ENCODE peak calls at places on chromosomes 11 and 22, in seven cellular contexts. One of them, this sample, is unnamed.

GRCh38 chr22:28736296-28737155 is 5.1 kb downstream of the CHEK2 start:
- DNase-seq in fibroblast of lung: no peak
- DNase-seq in adrenal gland: no peak
- DNase-seq in amniotic stem cell: no peak
- DNase-seq in stimulated activated CD8-positive, alpha-beta memory T cell treated with anti-CD3 and anti-CD28 coated beads, Interleukin-7, amount 100 ng/mL, for 24 hours: no peak
- DNase-seq in 8988T: no peak
- DNase-seq in NCI-H1092 treated with DMSO at 0.1 percent for 48 hours: no peak
- DNase-seq in this sample: peak

GRCh38 chr22:40908895-40909294 is 42.3 kb upstream of the RBX1 start:
- DNase-seq in fibroblast of lung: no peak
- DNase-seq in adrenal gland: no peak
- DNase-seq in NCI-H1092 treated with DMSO at 0.1 percent for 48 hours: no peak
- DNase-seq in 8988T: no peak
- DNase-seq in amniotic stem cell: no peak
- DNase-seq in stimulated activated CD8-positive, alpha-beta memory T cell treated with anti-CD3 and anti-CD28 coated beads, Interleukin-7, amount 100 ng/mL, for 24 hours: no peak
- DNase-seq in this sample: no peak

GRCh38 chr11:27485930-27486773 is 13.6 kb upstream of the LGR4 start:
- DNase-seq in amniotic stem cell: no peak
- DNase-seq in adrenal gland: no peak
- DNase-seq in stimulated activated CD8-positive, alpha-beta memory T cell treated with anti-CD3 and anti-CD28 coated beads, Interleukin-7, amount 100 ng/mL, for 24 hours: no peak
- DNase-seq in NCI-H1092 treated with DMSO at 0.1 percent for 48 hours: peak
- DNase-seq in fibroblast of lung: peak
- DNase-seq in 8988T: no peak
- DNase-seq in this sample: no peak

GRCh38 chr11:2368178-2368850 is 8.8 kb upstream of the CD81 start:
- DNase-seq in stimulated activated CD8-positive, alpha-beta memory T cell treated with anti-CD3 and anti-CD28 coated beads, Interleukin-7, amount 100 ng/mL, for 24 hours: no peak
- DNase-seq in adrenal gland: no peak
- DNase-seq in NCI-H1092 treated with DMSO at 0.1 percent for 48 hours: no peak
- DNase-seq in fibroblast of lung: no peak
- DNase-seq in 8988T: no peak
- DNase-seq in amniotic stem cell: no peak
- DNase-seq in this sample: no peak

GRCh38 chr22:31748490-31748889 is 1.4 kb downstream of the PRR14L start:
- DNase-seq in fibroblast of lung: no peak
- DNase-seq in stimulated activated CD8-positive, alpha-beta memory T cell treated with anti-CD3 and anti-CD28 coated beads, Interleukin-7, amount 100 ng/mL, for 24 hours: no peak
- DNase-seq in NCI-H1092 treated with DMSO at 0.1 percent for 48 hours: no peak
- DNase-seq in adrenal gland: no peak
- DNase-seq in amniotic stem cell: no peak
- DNase-seq in 8988T: no peak
- DNase-seq in this sample: no peak

GRCh38 chr22:22738959-22739585 is 94.7 kb downstream of the GGTLC2 start:
- DNase-seq in NCI-H1092 treated with DMSO at 0.1 percent for 48 hours: no peak
- DNase-seq in 8988T: no peak
- DNase-seq in fibroblast of lung: no peak
- DNase-seq in adrenal gland: no peak
- DNase-seq in amniotic stem cell: no peak
- DNase-seq in stimulated activated CD8-positive, alpha-beta memory T cell treated with anti-CD3 and anti-CD28 coated beads, Interleukin-7, amount 100 ng/mL, for 24 hours: no peak
- DNase-seq in this sample: no peak

GRCh38 chr11:62669420-62670161 is 1.9 kb upstream of the UQCC3 start:
- DNase-seq in NCI-H1092 treated with DMSO at 0.1 percent for 48 hours: no peak
- DNase-seq in adrenal gland: peak
- DNase-seq in stimulated activated CD8-positive, alpha-beta memory T cell treated with anti-CD3 and anti-CD28 coated beads, Interleukin-7, amount 100 ng/mL, for 24 hours: no peak
- DNase-seq in amniotic stem cell: no peak
- DNase-seq in 8988T: no peak
- DNase-seq in fibroblast of lung: no peak
- DNase-seq in this sample: no peak

GRCh38 chr22:24803064-24803542 is 2.9 kb upstream of the SGSM1 start:
- DNase-seq in fibroblast of lung: peak
- DNase-seq in amniotic stem cell: no peak
- DNase-seq in stimulated activated CD8-positive, alpha-beta memory T cell treated with anti-CD3 and anti-CD28 coated beads, Interleukin-7, amount 100 ng/mL, for 24 hours: peak
- DNase-seq in 8988T: peak
- DNase-seq in adrenal gland: peak
- DNase-seq in NCI-H1092 treated with DMSO at 0.1 percent for 48 hours: peak
- DNase-seq in this sample: peak

GRCh38 chr22:33722817-33723216 is 197.5 kb downstream of the LARGE1 start:
- DNase-seq in 8988T: no peak
- DNase-seq in fibroblast of lung: no peak
- DNase-seq in amniotic stem cell: no peak
- DNase-seq in adrenal gland: no peak
- DNase-seq in NCI-H1092 treated with DMSO at 0.1 percent for 48 hours: no peak
- DNase-seq in stimulated activated CD8-positive, alpha-beta memory T cell treated with anti-CD3 and anti-CD28 coated beads, Interleukin-7, amount 100 ng/mL, for 24 hours: no peak
- DNase-seq in this sample: no peak

GRCh38 chr11:63478896-63479295 is 12.1 kb downstream of the PLAAT5 start:
- DNase-seq in 8988T: peak
- DNase-seq in NCI-H1092 treated with DMSO at 0.1 percent for 48 hours: peak
- DNase-seq in fibroblast of lung: peak
- DNase-seq in adrenal gland: peak
- DNase-seq in amniotic stem cell: peak
- DNase-seq in stimulated activated CD8-positive, alpha-beta memory T cell treated with anti-CD3 and anti-CD28 coated beads, Interleukin-7, amount 100 ng/mL, for 24 hours: peak
- DNase-seq in this sample: peak

GRCh38 chr11:74248469-74248868 is 63.0 kb downstream of the P4HA3 start:
- DNase-seq in fibroblast of lung: no peak
- DNase-seq in adrenal gland: no peak
- DNase-seq in amniotic stem cell: no peak
- DNase-seq in 8988T: no peak
- DNase-seq in stimulated activated CD8-positive, alpha-beta memory T cell treated with anti-CD3 and anti-CD28 coated beads, Interleukin-7, amount 100 ng/mL, for 24 hours: no peak
- DNase-seq in NCI-H1092 treated with DMSO at 0.1 percent for 48 hours: no peak
- DNase-seq in this sample: no peak

GRCh38 chr11:31813961-31814868 is 3.1 kb upstream of the PAX6 start:
- DNase-seq in fibroblast of lung: no peak
- DNase-seq in stimulated activated CD8-positive, alpha-beta memory T cell treated with anti-CD3 and anti-CD28 coated beads, Interleukin-7, amount 100 ng/mL, for 24 hours: no peak
- DNase-seq in NCI-H1092 treated with DMSO at 0.1 percent for 48 hours: no peak
- DNase-seq in amniotic stem cell: no peak
- DNase-seq in 8988T: peak
- DNase-seq in adrenal gland: no peak
- DNase-seq in this sample: no peak

GRCh38 chr11:114172871-114173444 is 113.4 kb downstream of the ZBTB16 start:
- DNase-seq in 8988T: no peak
- DNase-seq in stimulated activated CD8-positive, alpha-beta memory T cell treated with anti-CD3 and anti-CD28 coated beads, Interleukin-7, amount 100 ng/mL, for 24 hours: no peak
- DNase-seq in amniotic stem cell: no peak
- DNase-seq in fibroblast of lung: no peak
- DNase-seq in NCI-H1092 treated with DMSO at 0.1 percent for 48 hours: no peak
- DNase-seq in adrenal gland: no peak
- DNase-seq in this sample: no peak

GRCh38 chr11:68946416-68947090 is 34.2 kb downstream of the MRGPRD start:
- DNase-seq in adrenal gland: peak
- DNase-seq in 8988T: no peak
- DNase-seq in NCI-H1092 treated with DMSO at 0.1 percent for 48 hours: no peak
- DNase-seq in fibroblast of lung: peak
- DNase-seq in stimulated activated CD8-positive, alpha-beta memory T cell treated with anti-CD3 and anti-CD28 coated beads, Interleukin-7, amount 100 ng/mL, for 24 hours: no peak
- DNase-seq in amniotic stem cell: peak
- DNase-seq in this sample: no peak

GRCh38 chr22:35601743-35602633 is 15.1 kb downstream of the MB start:
- DNase-seq in adrenal gland: peak
- DNase-seq in stimulated activated CD8-positive, alpha-beta memory T cell treated with anti-CD3 and anti-CD28 coated beads, Interleukin-7, amount 100 ng/mL, for 24 hours: no peak
- DNase-seq in amniotic stem cell: peak
- DNase-seq in 8988T: no peak
- DNase-seq in fibroblast of lung: peak
- DNase-seq in NCI-H1092 treated with DMSO at 0.1 percent for 48 hours: no peak
- DNase-seq in this sample: no peak

GRCh38 chr11:127816959-127817358 is 770.4 kb downstream of the ETS1 start:
- DNase-seq in fibroblast of lung: no peak
- DNase-seq in NCI-H1092 treated with DMSO at 0.1 percent for 48 hours: no peak
- DNase-seq in amniotic stem cell: no peak
- DNase-seq in 8988T: no peak
- DNase-seq in stimulated activated CD8-positive, alpha-beta memory T cell treated with anti-CD3 and anti-CD28 coated beads, Interleukin-7, amount 100 ng/mL, for 24 hours: no peak
- DNase-seq in adrenal gland: no peak
- DNase-seq in this sample: no peak

GRCh38 chr22:44627521-44628139 is 74.4 kb upstream of the PRR5 start:
- DNase-seq in adrenal gland: no peak
- DNase-seq in NCI-H1092 treated with DMSO at 0.1 percent for 48 hours: no peak
- DNase-seq in 8988T: no peak
- DNase-seq in amniotic stem cell: no peak
- DNase-seq in stimulated activated CD8-positive, alpha-beta memory T cell treated with anti-CD3 and anti-CD28 coated beads, Interleukin-7, amount 100 ng/mL, for 24 hours: no peak
- DNase-seq in fibroblast of lung: no peak
- DNase-seq in this sample: no peak

GRCh38 chr11:68014157-68014965 is 4.2 kb downstream of the ALDH3B1 start:
- DNase-seq in fibroblast of lung: peak
- DNase-seq in adrenal gland: peak
- DNase-seq in NCI-H1092 treated with DMSO at 0.1 percent for 48 hours: no peak
- DNase-seq in stimulated activated CD8-positive, alpha-beta memory T cell treated with anti-CD3 and anti-CD28 coated beads, Interleukin-7, amount 100 ng/mL, for 24 hours: no peak
- DNase-seq in 8988T: peak
- DNase-seq in amniotic stem cell: peak
- DNase-seq in this sample: no peak

GRCh38 chr11:28673687-28674431 is 565.7 kb downstream of the METTL15 start:
- DNase-seq in 8988T: no peak
- DNase-seq in stimulated activated CD8-positive, alpha-beta memory T cell treated with anti-CD3 and anti-CD28 coated beads, Interleukin-7, amount 100 ng/mL, for 24 hours: no peak
- DNase-seq in adrenal gland: no peak
- DNase-seq in fibroblast of lung: no peak
- DNase-seq in NCI-H1092 treated with DMSO at 0.1 percent for 48 hours: no peak
- DNase-seq in amniotic stem cell: no peak
- DNase-seq in this sample: no peak

GRCh38 chr22:32261306-32261705 is 6.2 kb upstream of the SLC5A4 start:
- DNase-seq in 8988T: no peak
- DNase-seq in fibroblast of lung: no peak
- DNase-seq in NCI-H1092 treated with DMSO at 0.1 percent for 48 hours: no peak
- DNase-seq in stimulated activated CD8-positive, alpha-beta memory T cell treated with anti-CD3 and anti-CD28 coated beads, Interleukin-7, amount 100 ng/mL, for 24 hours: no peak
- DNase-seq in adrenal gland: no peak
- DNase-seq in amniotic stem cell: no peak
- DNase-seq in this sample: no peak

GRCh38 chr22:25911243-25911972 is 169.4 kb downstream of the MYO18B start:
- DNase-seq in adrenal gland: no peak
- DNase-seq in stimulated activated CD8-positive, alpha-beta memory T cell treated with anti-CD3 and anti-CD28 coated beads, Interleukin-7, amount 100 ng/mL, for 24 hours: no peak
- DNase-seq in NCI-H1092 treated with DMSO at 0.1 percent for 48 hours: no peak
- DNase-seq in amniotic stem cell: no peak
- DNase-seq in fibroblast of lung: no peak
- DNase-seq in 8988T: no peak
- DNase-seq in this sample: no peak

GRCh38 chr11:134207538-134208239 is 16.1 kb downstream of the NCAPD3 start:
- DNase-seq in adrenal gland: peak
- DNase-seq in stimulated activated CD8-positive, alpha-beta memory T cell treated with anti-CD3 and anti-CD28 coated beads, Interleukin-7, amount 100 ng/mL, for 24 hours: no peak
- DNase-seq in fibroblast of lung: peak
- DNase-seq in amniotic stem cell: no peak
- DNase-seq in 8988T: no peak
- DNase-seq in NCI-H1092 treated with DMSO at 0.1 percent for 48 hours: no peak
- DNase-seq in this sample: no peak

GRCh38 chr11:126874831-126875230 is 125.7 kb downstream of the KIRREL3 start:
- DNase-seq in 8988T: no peak
- DNase-seq in stimulated activated CD8-positive, alpha-beta memory T cell treated with anti-CD3 and anti-CD28 coated beads, Interleukin-7, amount 100 ng/mL, for 24 hours: no peak
- DNase-seq in amniotic stem cell: no peak
- DNase-seq in adrenal gland: no peak
- DNase-seq in fibroblast of lung: no peak
- DNase-seq in NCI-H1092 treated with DMSO at 0.1 percent for 48 hours: no peak
- DNase-seq in this sample: no peak

GRCh38 chr11:118618115-118618990 is 10.9 kb downstream of the PHLDB1 start:
- DNase-seq in 8988T: no peak
- DNase-seq in amniotic stem cell: peak
- DNase-seq in adrenal gland: peak
- DNase-seq in stimulated activated CD8-positive, alpha-beta memory T cell treated with anti-CD3 and anti-CD28 coated beads, Interleukin-7, amount 100 ng/mL, for 24 hours: no peak
- DNase-seq in NCI-H1092 treated with DMSO at 0.1 percent for 48 hours: no peak
- DNase-seq in fibroblast of lung: peak
- DNase-seq in this sample: no peak

GRCh38 chr11:75826463-75827220 is 11.6 kb downstream of the UVRAG start:
- DNase-seq in fibroblast of lung: no peak
- DNase-seq in 8988T: no peak
- DNase-seq in amniotic stem cell: no peak
- DNase-seq in NCI-H1092 treated with DMSO at 0.1 percent for 48 hours: no peak
- DNase-seq in adrenal gland: no peak
- DNase-seq in stimulated activated CD8-positive, alpha-beta memory T cell treated with anti-CD3 and anti-CD28 coated beads, Interleukin-7, amount 100 ng/mL, for 24 hours: no peak
- DNase-seq in this sample: no peak

GRCh38 chr22:24405631-24406321 is 21.6 kb upstream of the ADORA2A start:
- DNase-seq in NCI-H1092 treated with DMSO at 0.1 percent for 48 hours: no peak
- DNase-seq in amniotic stem cell: no peak
- DNase-seq in 8988T: no peak
- DNase-seq in fibroblast of lung: no peak
- DNase-seq in adrenal gland: no peak
- DNase-seq in stimulated activated CD8-positive, alpha-beta memory T cell treated with anti-CD3 and anti-CD28 coated beads, Interleukin-7, amount 100 ng/mL, for 24 hours: no peak
- DNase-seq in this sample: no peak

GRCh38 chr22:45357492-45357891 is 47.8 kb downstream of the FAM118A start:
- DNase-seq in stimulated activated CD8-positive, alpha-beta memory T cell treated with anti-CD3 and anti-CD28 coated beads, Interleukin-7, amount 100 ng/mL, for 24 hours: no peak
- DNase-seq in amniotic stem cell: no peak
- DNase-seq in fibroblast of lung: no peak
- DNase-seq in adrenal gland: no peak
- DNase-seq in NCI-H1092 treated with DMSO at 0.1 percent for 48 hours: no peak
- DNase-seq in 8988T: no peak
- DNase-seq in this sample: no peak

This sample was measured in NT2/D1.